ENCODE peak calls at places on chromosomes 5 and 9, in six cellular contexts. One of them, this sample, is unnamed.

GRCh38 chr5:96026334-96027065 is 64.8 kb upstream of the ELL2 start:
- DNase-seq in IMR-90: peak; percentile 78
- DNase-seq in NCI-H510A treated with DMSO at 0.1 percent for 48 hours: no peak
- DNase-seq in NCI-H2081: no peak
- DNase-seq in stimulated activated CD8-positive, alpha-beta memory T cell treated with anti-CD3 and anti-CD28 coated beads, Interleukin-15, amount 100 ng/mL, for 1 hour: no peak
- DNase-seq in hypothalamus: no peak
- DNase-seq in this sample: peak; percentile 72

GRCh38 chr5:23089316-23089715 is 236.2 kb upstream of the CDH12 start:
- DNase-seq in hypothalamus: no peak
- DNase-seq in IMR-90: no peak
- DNase-seq in NCI-H2081: peak; percentile 42
- DNase-seq in stimulated activated CD8-positive, alpha-beta memory T cell treated with anti-CD3 and anti-CD28 coated beads, Interleukin-15, amount 100 ng/mL, for 1 hour: no peak
- DNase-seq in NCI-H510A treated with DMSO at 0.1 percent for 48 hours: no peak
- DNase-seq in this sample: no peak

GRCh38 chr5:60604771-60605170 is 95.2 kb downstream of the DEPDC1B start:
- DNase-seq in IMR-90: no peak
- DNase-seq in NCI-H510A treated with DMSO at 0.1 percent for 48 hours: no peak
- DNase-seq in stimulated activated CD8-positive, alpha-beta memory T cell treated with anti-CD3 and anti-CD28 coated beads, Interleukin-15, amount 100 ng/mL, for 1 hour: no peak
- DNase-seq in NCI-H2081: no peak
- DNase-seq in hypothalamus: no peak
- DNase-seq in this sample: no peak

GRCh38 chr5:11239261-11239660 is 478.2 kb upstream of the DAP start:
- DNase-seq in stimulated activated CD8-positive, alpha-beta memory T cell treated with anti-CD3 and anti-CD28 coated beads, Interleukin-15, amount 100 ng/mL, for 1 hour: no peak
- DNase-seq in NCI-H510A treated with DMSO at 0.1 percent for 48 hours: no peak
- DNase-seq in hypothalamus: no peak
- DNase-seq in IMR-90: no peak
- DNase-seq in NCI-H2081: no peak
- DNase-seq in this sample: no peak

GRCh38 chr5:10111575-10111974 is 138.1 kb downstream of the ATPSCKMT start:
- DNase-seq in hypothalamus: no peak
- DNase-seq in stimulated activated CD8-positive, alpha-beta memory T cell treated with anti-CD3 and anti-CD28 coated beads, Interleukin-15, amount 100 ng/mL, for 1 hour: no peak
- DNase-seq in IMR-90: peak; percentile 54
- DNase-seq in NCI-H2081: peak; percentile 73
- DNase-seq in NCI-H510A treated with DMSO at 0.1 percent for 48 hours: no peak
- DNase-seq in this sample: peak; percentile 51

GRCh38 chr9:2096376-2096970 is 81.3 kb downstream of the SMARCA2 start:
- DNase-seq in IMR-90: no peak
- DNase-seq in NCI-H2081: no peak
- DNase-seq in NCI-H510A treated with DMSO at 0.1 percent for 48 hours: no peak
- DNase-seq in stimulated activated CD8-positive, alpha-beta memory T cell treated with anti-CD3 and anti-CD28 coated beads, Interleukin-15, amount 100 ng/mL, for 1 hour: no peak
- DNase-seq in hypothalamus: no peak
- DNase-seq in this sample: no peak

GRCh38 chr9:21395778-21396717 is 10.8 kb upstream of the IFNA2 start:
- DNase-seq in stimulated activated CD8-positive, alpha-beta memory T cell treated with anti-CD3 and anti-CD28 coated beads, Interleukin-15, amount 100 ng/mL, for 1 hour: peak; percentile 42
- DNase-seq in NCI-H510A treated with DMSO at 0.1 percent for 48 hours: no peak
- DNase-seq in hypothalamus: peak; percentile 30
- DNase-seq in NCI-H2081: peak; percentile 64
- DNase-seq in IMR-90: no peak
- DNase-seq in this sample: no peak

GRCh38 chr9:19151425-19152159 is 24.3 kb upstream of the PLIN2 start:
- DNase-seq in hypothalamus: no peak
- DNase-seq in IMR-90: no peak
- DNase-seq in NCI-H510A treated with DMSO at 0.1 percent for 48 hours: no peak
- DNase-seq in stimulated activated CD8-positive, alpha-beta memory T cell treated with anti-CD3 and anti-CD28 coated beads, Interleukin-15, amount 100 ng/mL, for 1 hour: no peak
- DNase-seq in NCI-H2081: no peak
- DNase-seq in this sample: no peak

GRCh38 chr9:108643756-108644510 is 211.9 kb downstream of the ACTL7B start:
- DNase-seq in hypothalamus: no peak
- DNase-seq in NCI-H510A treated with DMSO at 0.1 percent for 48 hours: no peak
- DNase-seq in NCI-H2081: no peak
- DNase-seq in IMR-90: no peak
- DNase-seq in stimulated activated CD8-positive, alpha-beta memory T cell treated with anti-CD3 and anti-CD28 coated beads, Interleukin-15, amount 100 ng/mL, for 1 hour: no peak
- DNase-seq in this sample: no peak

GRCh38 chr5:121949885-121950284 is 11.9 kb upstream of the SRFBP1 start:
- DNase-seq in stimulated activated CD8-positive, alpha-beta memory T cell treated with anti-CD3 and anti-CD28 coated beads, Interleukin-15, amount 100 ng/mL, for 1 hour: no peak
- DNase-seq in IMR-90: peak; percentile 60
- DNase-seq in NCI-H510A treated with DMSO at 0.1 percent for 48 hours: peak; percentile 2
- DNase-seq in hypothalamus: no peak
- DNase-seq in NCI-H2081: peak; percentile 72
- DNase-seq in this sample: peak; percentile 57

GRCh38 chr5:98497391-98497790 is 276.1 kb upstream of the RGMB start:
- DNase-seq in hypothalamus: no peak
- DNase-seq in NCI-H2081: no peak
- DNase-seq in stimulated activated CD8-positive, alpha-beta memory T cell treated with anti-CD3 and anti-CD28 coated beads, Interleukin-15, amount 100 ng/mL, for 1 hour: no peak
- DNase-seq in IMR-90: no peak
- DNase-seq in NCI-H510A treated with DMSO at 0.1 percent for 48 hours: no peak
- DNase-seq in this sample: no peak

GRCh38 chr5:134070648-134070978 is 43.9 kb upstream of the TCF7 start:
- DNase-seq in NCI-H510A treated with DMSO at 0.1 percent for 48 hours: no peak
- DNase-seq in NCI-H2081: no peak
- DNase-seq in hypothalamus: no peak
- DNase-seq in stimulated activated CD8-positive, alpha-beta memory T cell treated with anti-CD3 and anti-CD28 coated beads, Interleukin-15, amount 100 ng/mL, for 1 hour: no peak
- DNase-seq in IMR-90: peak; percentile 10
- DNase-seq in this sample: no peak

GRCh38 chr5:160054047-160054446 is 45.1 kb downstream of the TTC1 start:
- DNase-seq in NCI-H2081: no peak
- DNase-seq in hypothalamus: no peak
- DNase-seq in NCI-H510A treated with DMSO at 0.1 percent for 48 hours: no peak
- DNase-seq in IMR-90: peak; percentile 61
- DNase-seq in stimulated activated CD8-positive, alpha-beta memory T cell treated with anti-CD3 and anti-CD28 coated beads, Interleukin-15, amount 100 ng/mL, for 1 hour: no peak
- DNase-seq in this sample: peak; percentile 7

GRCh38 chr9:131524578-131525315 is 6.3 kb downstream of the UCK1 start:
- DNase-seq in stimulated activated CD8-positive, alpha-beta memory T cell treated with anti-CD3 and anti-CD28 coated beads, Interleukin-15, amount 100 ng/mL, for 1 hour: no peak
- DNase-seq in NCI-H510A treated with DMSO at 0.1 percent for 48 hours: no peak
- DNase-seq in IMR-90: peak; percentile 18
- DNase-seq in NCI-H2081: no peak
- DNase-seq in hypothalamus: no peak
- DNase-seq in this sample: peak; percentile 60

GRCh38 chr5:61330341-61330878 is 1.6 kb upstream of the ZSWIM6 start:
- DNase-seq in NCI-H510A treated with DMSO at 0.1 percent for 48 hours: peak; percentile 29
- DNase-seq in stimulated activated CD8-positive, alpha-beta memory T cell treated with anti-CD3 and anti-CD28 coated beads, Interleukin-15, amount 100 ng/mL, for 1 hour: no peak
- DNase-seq in NCI-H2081: peak; percentile 60
- DNase-seq in IMR-90: peak; percentile 45
- DNase-seq in hypothalamus: peak; percentile 52
- DNase-seq in this sample: peak; percentile 51

GRCh38 chr5:64147849-64148441 is 17.7 kb upstream of the RNF180 start:
- DNase-seq in stimulated activated CD8-positive, alpha-beta memory T cell treated with anti-CD3 and anti-CD28 coated beads, Interleukin-15, amount 100 ng/mL, for 1 hour: no peak
- DNase-seq in NCI-H510A treated with DMSO at 0.1 percent for 48 hours: peak; percentile 20
- DNase-seq in IMR-90: peak; percentile 24
- DNase-seq in hypothalamus: peak; percentile 14
- DNase-seq in NCI-H2081: peak; percentile 42
- DNase-seq in this sample: peak; percentile 25

GRCh38 chr5:43700591-43700990 is 97.6 kb downstream of the NNT start:
- DNase-seq in NCI-H2081: no peak
- DNase-seq in NCI-H510A treated with DMSO at 0.1 percent for 48 hours: no peak
- DNase-seq in hypothalamus: no peak
- DNase-seq in IMR-90: no peak
- DNase-seq in stimulated activated CD8-positive, alpha-beta memory T cell treated with anti-CD3 and anti-CD28 coated beads, Interleukin-15, amount 100 ng/mL, for 1 hour: no peak
- DNase-seq in this sample: no peak

GRCh38 chr9:131419716-131420115 is 25.8 kb downstream of the PRRC2B start:
- DNase-seq in NCI-H2081: no peak
- DNase-seq in IMR-90: no peak
- DNase-seq in NCI-H510A treated with DMSO at 0.1 percent for 48 hours: no peak
- DNase-seq in stimulated activated CD8-positive, alpha-beta memory T cell treated with anti-CD3 and anti-CD28 coated beads, Interleukin-15, amount 100 ng/mL, for 1 hour: no peak
- DNase-seq in hypothalamus: no peak
- DNase-seq in this sample: no peak

GRCh38 chr9:88532320-88532719 is 2.7 kb upstream of the NXNL2 start:
- DNase-seq in NCI-H2081: peak; percentile 9
- DNase-seq in NCI-H510A treated with DMSO at 0.1 percent for 48 hours: no peak
- DNase-seq in stimulated activated CD8-positive, alpha-beta memory T cell treated with anti-CD3 and anti-CD28 coated beads, Interleukin-15, amount 100 ng/mL, for 1 hour: no peak
- DNase-seq in IMR-90: peak; percentile 46
- DNase-seq in hypothalamus: no peak
- DNase-seq in this sample: no peak

GRCh38 chr9:99465231-99465891 is 243.3 kb downstream of the SEC61B start:
- DNase-seq in stimulated activated CD8-positive, alpha-beta memory T cell treated with anti-CD3 and anti-CD28 coated beads, Interleukin-15, amount 100 ng/mL, for 1 hour: no peak
- DNase-seq in hypothalamus: peak; percentile 7
- DNase-seq in NCI-H2081: peak; percentile 91
- DNase-seq in IMR-90: no peak
- DNase-seq in NCI-H510A treated with DMSO at 0.1 percent for 48 hours: no peak
- DNase-seq in this sample: no peak

GRCh38 chr5:56543431-56544385 is 271.6 kb upstream of the MAP3K1 start:
- DNase-seq in hypothalamus: no peak
- DNase-seq in NCI-H2081: no peak
- DNase-seq in IMR-90: peak; percentile 68
- DNase-seq in NCI-H510A treated with DMSO at 0.1 percent for 48 hours: no peak
- DNase-seq in stimulated activated CD8-positive, alpha-beta memory T cell treated with anti-CD3 and anti-CD28 coated beads, Interleukin-15, amount 100 ng/mL, for 1 hour: no peak
- DNase-seq in this sample: no peak

GRCh38 chr9:133119461-133120342 is 1.3 kb downstream of the RALGDS start:
- DNase-seq in NCI-H2081: no peak
- DNase-seq in IMR-90: peak; percentile 4
- DNase-seq in stimulated activated CD8-positive, alpha-beta memory T cell treated with anti-CD3 and anti-CD28 coated beads, Interleukin-15, amount 100 ng/mL, for 1 hour: no peak
- DNase-seq in NCI-H510A treated with DMSO at 0.1 percent for 48 hours: no peak
- DNase-seq in hypothalamus: no peak
- DNase-seq in this sample: no peak

GRCh38 chr5:104400941-104401340 is 838.4 kb upstream of the NUDT12 start:
- DNase-seq in NCI-H510A treated with DMSO at 0.1 percent for 48 hours: no peak
- DNase-seq in NCI-H2081: no peak
- DNase-seq in hypothalamus: no peak
- DNase-seq in IMR-90: no peak
- DNase-seq in stimulated activated CD8-positive, alpha-beta memory T cell treated with anti-CD3 and anti-CD28 coated beads, Interleukin-15, amount 100 ng/mL, for 1 hour: no peak
- DNase-seq in this sample: no peak

GRCh38 chr9:105416840-105417239 is 31.0 kb upstream of the FSD1L start:
- DNase-seq in hypothalamus: no peak
- DNase-seq in NCI-H510A treated with DMSO at 0.1 percent for 48 hours: no peak
- DNase-seq in IMR-90: no peak
- DNase-seq in stimulated activated CD8-positive, alpha-beta memory T cell treated with anti-CD3 and anti-CD28 coated beads, Interleukin-15, amount 100 ng/mL, for 1 hour: no peak
- DNase-seq in NCI-H2081: no peak
- DNase-seq in this sample: no peak

GRCh38 chr9:13139641-13140171 is 139.8 kb downstream of the MPDZ start:
- DNase-seq in hypothalamus: peak; percentile 15
- DNase-seq in stimulated activated CD8-positive, alpha-beta memory T cell treated with anti-CD3 and anti-CD28 coated beads, Interleukin-15, amount 100 ng/mL, for 1 hour: no peak
- DNase-seq in IMR-90: peak; percentile 91
- DNase-seq in NCI-H510A treated with DMSO at 0.1 percent for 48 hours: no peak
- DNase-seq in NCI-H2081: no peak
- DNase-seq in this sample: peak; percentile 85

GRCh38 chr9:135592331-135592590 is 30.7 kb downstream of the PAEP start:
- DNase-seq in stimulated activated CD8-positive, alpha-beta memory T cell treated with anti-CD3 and anti-CD28 coated beads, Interleukin-15, amount 100 ng/mL, for 1 hour: no peak
- DNase-seq in NCI-H2081: no peak
- DNase-seq in IMR-90: no peak
- DNase-seq in NCI-H510A treated with DMSO at 0.1 percent for 48 hours: no peak
- DNase-seq in hypothalamus: no peak
- DNase-seq in this sample: no peak

GRCh38 chr5:168590666-168591065 is 11.5 kb upstream of the PANK3 start:
- DNase-seq in NCI-H2081: no peak
- DNase-seq in NCI-H510A treated with DMSO at 0.1 percent for 48 hours: no peak
- DNase-seq in IMR-90: no peak
- DNase-seq in stimulated activated CD8-positive, alpha-beta memory T cell treated with anti-CD3 and anti-CD28 coated beads, Interleukin-15, amount 100 ng/mL, for 1 hour: no peak
- DNase-seq in hypothalamus: no peak
- DNase-seq in this sample: no peak

GRCh38 chr5:82092-82491 is 9.9 kb upstream of the PLEKHG4B start:
- DNase-seq in hypothalamus: no peak
- DNase-seq in NCI-H2081: no peak
- DNase-seq in NCI-H510A treated with DMSO at 0.1 percent for 48 hours: no peak
- DNase-seq in stimulated activated CD8-positive, alpha-beta memory T cell treated with anti-CD3 and anti-CD28 coated beads, Interleukin-15, amount 100 ng/mL, for 1 hour: no peak
- DNase-seq in IMR-90: peak; percentile 17
- DNase-seq in this sample: no peak

GRCh38 chr9:73132034-73132776 is 19.5 kb upstream of the ANXA1 start:
- DNase-seq in IMR-90: peak; percentile 85
- DNase-seq in NCI-H510A treated with DMSO at 0.1 percent for 48 hours: peak; percentile 39
- DNase-seq in NCI-H2081: peak; percentile 86
- DNase-seq in stimulated activated CD8-positive, alpha-beta memory T cell treated with anti-CD3 and anti-CD28 coated beads, Interleukin-15, amount 100 ng/mL, for 1 hour: peak; percentile 36
- DNase-seq in hypothalamus: peak; percentile 6
- DNase-seq in this sample: peak; percentile 94

GRCh38 chr5:7871560-7872113 is 2.7 kb downstream of the MTRR start:
- DNase-seq in IMR-90: no peak
- DNase-seq in NCI-H2081: no peak
- DNase-seq in hypothalamus: no peak
- DNase-seq in stimulated activated CD8-positive, alpha-beta memory T cell treated with anti-CD3 and anti-CD28 coated beads, Interleukin-15, amount 100 ng/mL, for 1 hour: no peak
- DNase-seq in NCI-H510A treated with DMSO at 0.1 percent for 48 hours: no peak
- DNase-seq in this sample: no peak

GRCh38 chr9:75229605-75230332 is 141.5 kb downstream of the OSTF1 start:
- DNase-seq in NCI-H510A treated with DMSO at 0.1 percent for 48 hours: peak; percentile 62
- DNase-seq in NCI-H2081: peak; percentile 7
- DNase-seq in hypothalamus: no peak
- DNase-seq in stimulated activated CD8-positive, alpha-beta memory T cell treated with anti-CD3 and anti-CD28 coated beads, Interleukin-15, amount 100 ng/mL, for 1 hour: no peak
- DNase-seq in IMR-90: no peak
- DNase-seq in this sample: no peak

This sample was measured in HFFc6.